ENCODE peak calls at places on chromosome 5, in eight cellular contexts. Z is AG04449, V is IMR-90, G is tibial artery, Y is endothelial cell, L is GM13976, S is progenitor cell of endocrine pancreas, P is BE2C. B is an unnamed sample.

GRCh38 chr5:97408331-97408730 is 225.3 kb upstream of the RIOK2 start:
- DNase-seq in Z (no peak), V (no peak), G (no peak), Y (no peak), L (no peak), S (no peak), P (no peak), B (no peak)

GRCh38 chr5:147648597-147648996 is 133.9 kb downstream of the JAKMIP2 start:
- DNase-seq in Z (no peak), V (no peak), G (no peak), Y (no peak), L (no peak), S (no peak), P (no peak), B (no peak)

GRCh38 chr5:2029206-2029605 is 146.5 kb upstream of the IRX4 start:
- DNase-seq in Z (no peak), V (no peak), G (no peak), Y (no peak), L (no peak), S (no peak), P (no peak), B (no peak)

GRCh38 chr5:10563132-10563939 is 534 bp upstream of the ANKRD33B start:
- DNase-seq in Z (no peak), V (peak), G (peak), Y (peak), L (peak), S (no peak), P (peak), B (no peak)

GRCh38 chr5:43638556-43638955 is 35.6 kb downstream of the NNT start:
- DNase-seq in Z (no peak), V (peak), G (no peak), Y (no peak), L (no peak), S (no peak), P (no peak), B (no peak)

GRCh38 chr5:98004463-98004862 is 769.0 kb upstream of the RGMB start:
- DNase-seq in Z (no peak), V (no peak), G (no peak), Y (no peak), L (no peak), S (no peak), P (no peak), B (no peak)

GRCh38 chr5:77937015-77937908 is 161.1 kb upstream of the TBCA start:
- DNase-seq in Z (no peak), V (no peak), G (no peak), Y (no peak), L (peak), S (no peak), P (no peak), B (no peak)

GRCh38 chr5:40796487-40796889 is 1.7 kb downstream of the PRKAA1 start:
- DNase-seq in Z (no peak), V (peak), G (no peak), Y (no peak), L (no peak), S (no peak), P (no peak), B (no peak)

GRCh38 chr5:149447373-149448367 is 68.6 kb upstream of the IL17B start:
- DNase-seq in Z (no peak), V (no peak), G (no peak), Y (no peak), L (no peak), S (no peak), P (no peak), B (no peak)

GRCh38 chr5:58759745-58760144 is 176.9 kb downstream of the RAB3C start:
- DNase-seq in Z (no peak), V (no peak), G (no peak), Y (no peak), L (peak), S (no peak), P (no peak), B (no peak)

GRCh38 chr5:175746851-175747250 is 89.0 kb downstream of the HRH2 start:
- DNase-seq in Z (no peak), V (peak), G (no peak), Y (no peak), L (no peak), S (no peak), P (peak), B (no peak)

GRCh38 chr5:133734916-133735315 is 122.6 kb upstream of the FSTL4 start:
- DNase-seq in Z (no peak), V (no peak), G (no peak), Y (no peak), L (no peak), S (no peak), P (no peak), B (no peak)

GRCh38 chr5:2746642-2747041 is 4.8 kb downstream of the IRX2 start:
- DNase-seq in Z (no peak), V (no peak), G (no peak), Y (no peak), L (no peak), S (no peak), P (no peak), B (no peak)

GRCh38 chr5:179275941-179276837 is 69.1 kb downstream of the ADAMTS2 start:
- DNase-seq in Z (peak), V (peak), G (peak), Y (no peak), L (no peak), S (no peak), P (no peak), B (no peak)

GRCh38 chr5:672329-673139 is 20.6 kb downstream of the TPPP start:
- DNase-seq in Z (peak), V (peak), G (peak), Y (peak), L (no peak), S (no peak), P (peak), B (no peak)

GRCh38 chr5:35127006-35127405 is 79.3 kb upstream of the AGXT2 start:
- DNase-seq in Z (no peak), V (no peak), G (no peak), Y (no peak), L (no peak), S (no peak), P (no peak), B (no peak)

GRCh38 chr5:180825768-180826525 is 23.3 kb upstream of the MGAT1 start:
- DNase-seq in Z (no peak), V (peak), G (peak), Y (no peak), L (no peak), S (no peak), P (no peak), B (no peak)

GRCh38 chr5:154491951-154492350 is 13.9 kb upstream of the HAND1 start:
- DNase-seq in Z (no peak), V (no peak), G (peak), Y (no peak), L (no peak), S (no peak), P (no peak), B (no peak)

GRCh38 chr5:166382031-166382430 is 1909.4 kb upstream of the WWC1 start:
- DNase-seq in Z (no peak), V (no peak), G (no peak), Y (no peak), L (no peak), S (no peak), P (no peak), B (no peak)

GRCh38 chr5:123474238-123474637 is 37.7 kb upstream of the CSNK1G3 start:
- DNase-seq in Z (no peak), V (no peak), G (no peak), Y (no peak), L (no peak), S (no peak), P (no peak), B (no peak)

GRCh38 chr5:1101991-1102713 is 9.7 kb downstream of the SLC12A7 start:
- DNase-seq in Z (no peak), V (peak), G (no peak), Y (no peak), L (no peak), S (no peak), P (peak), B (no peak)

GRCh38 chr5:181283347-181283746 is 22.4 kb upstream of the TRIM52 start:
- DNase-seq in Z (no peak), V (no peak), G (no peak), Y (no peak), L (no peak), S (no peak), P (no peak), B (no peak)

GRCh38 chr5:96699186-96699820 is 37.1 kb downstream of the CAST start:
- DNase-seq in Z (no peak), V (peak), G (no peak), Y (no peak), L (no peak), S (no peak), P (no peak), B (no peak)

GRCh38 chr5:74352256-74352655 is 288.3 kb downstream of the ENC1 start:
- DNase-seq in Z (no peak), V (peak), G (no peak), Y (no peak), L (no peak), S (no peak), P (no peak), B (no peak)

GRCh38 chr5:110769282-110769681 is 30.5 kb downstream of the SLC25A46 start:
- DNase-seq in Z (peak), V (peak), G (no peak), Y (no peak), L (no peak), S (no peak), P (no peak), B (no peak)

GRCh38 chr5:72065751-72066255 is 41.5 kb upstream of the MAP1B start:
- DNase-seq in Z (no peak), V (peak), G (no peak), Y (peak), L (no peak), S (peak), P (peak), B (no peak)

GRCh38 chr5:142680605-142681259 is 5.2 kb downstream of the FGF1 start:
- DNase-seq in Z (no peak), V (peak), G (no peak), Y (no peak), L (no peak), S (no peak), P (no peak), B (no peak)

GRCh38 chr5:156402387-156402921 is 75.5 kb downstream of the SGCD start:
- DNase-seq in Z (no peak), V (no peak), G (no peak), Y (no peak), L (peak), S (no peak), P (no peak), B (no peak)

GRCh38 chr5:132591140-132591539 is 34.4 kb downstream of the RAD50 start:
- DNase-seq in Z (no peak), V (peak), G (no peak), Y (no peak), L (peak), S (no peak), P (no peak), B (no peak)

GRCh38 chr5:133735346-133735745 is 123.0 kb upstream of the FSTL4 start:
- DNase-seq in Z (no peak), V (peak), G (no peak), Y (no peak), L (no peak), S (no peak), P (no peak), B (no peak)

DNA sequence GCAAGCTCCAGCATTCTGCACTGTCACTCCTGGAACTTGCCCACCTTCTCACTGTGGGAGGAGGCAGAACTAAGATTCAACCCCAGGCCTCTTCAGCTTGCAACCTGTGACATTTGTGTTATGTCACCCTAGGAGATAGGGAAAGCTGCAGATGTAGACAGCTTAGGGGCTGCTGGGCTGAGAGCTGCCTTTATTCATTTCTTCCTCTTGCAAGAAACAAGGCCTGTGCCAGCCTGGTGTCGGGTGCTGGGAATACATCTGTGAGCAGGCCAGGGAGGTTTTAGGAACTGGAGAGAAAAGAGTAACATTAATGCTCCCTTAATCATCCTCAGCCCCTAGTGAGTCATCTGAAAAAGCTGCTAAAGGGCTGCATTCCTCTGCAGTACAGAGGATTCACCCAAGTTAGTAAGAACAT is 101.8 kb downstream of the FGF18 start:
- DNase-seq in Z (peak), V (peak), G (peak), Y (no peak), L (no peak), S (no peak), P (no peak), B (no peak)
- TF ChIP-seq CTCF in Z (peak), V (peak), G (peak), Y (no peak), L (no peak), S (no peak), P (no peak), B (peak)

GRCh38 chr5:61289669-61290363 is 42.2 kb upstream of the ZSWIM6 start:
- DNase-seq in Z (no peak), V (no peak), G (no peak), Y (no peak), L (no peak), S (no peak), P (no peak), B (no peak)

GRCh38 chr5:61286446-61287132 is 45.5 kb upstream of the ZSWIM6 start:
- DNase-seq in Z (no peak), V (peak), G (no peak), Y (no peak), L (no peak), S (no peak), P (no peak), B (no peak)

GRCh38 chr5:61292130-61292672 is 39.9 kb upstream of the ZSWIM6 start:
- DNase-seq in Z (no peak), V (no peak), G (no peak), Y (no peak), L (no peak), S (no peak), P (no peak), B (no peak)

GRCh38 chr5:61290815-61291214 is 41.2 kb upstream of the ZSWIM6 start:
- DNase-seq in Z (no peak), V (no peak), G (no peak), Y (no peak), L (no peak), S (no peak), P (no peak), B (no peak)

GRCh38 chr5:61289241-61289640 is 42.8 kb upstream of the ZSWIM6 start:
- DNase-seq in Z (no peak), V (no peak), G (no peak), Y (no peak), L (no peak), S (no peak), P (no peak), B (no peak)
- TF ChIP-seq CTCF in Z (no peak), V (peak), G (no peak), Y (no peak), L (no peak), S (peak), P (no peak), B (no peak)

GRCh38 chr5:78984611-78985406 is at the start of gene ARSB:
- DNase-seq in Z (no peak), V (peak), G (peak), Y (peak), L (peak), S (peak), P (peak), B (peak)
- TF ChIP-seq CTCF in Z (peak), V (peak), G (peak), Y (no peak), L (no peak), S (peak), P (peak), B (no peak)

DNA sequence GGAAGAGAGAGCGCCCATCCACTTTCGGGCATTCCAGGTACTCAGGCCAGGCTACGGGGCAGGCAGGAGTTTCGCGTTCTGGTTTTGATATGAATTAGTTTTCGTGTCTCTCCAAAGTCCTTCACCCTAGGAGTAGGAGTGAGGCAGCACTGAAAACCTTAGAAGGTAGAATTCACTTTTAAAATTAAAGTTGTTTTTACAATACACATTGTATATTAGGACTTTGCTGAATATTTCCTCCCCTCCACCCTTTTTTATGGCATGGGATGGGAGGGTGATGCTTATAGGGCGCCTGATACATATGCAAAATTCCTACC is 747 bp downstream of the ITGA1 start:
- DNase-seq in Z (no peak), V (no peak), G (no peak), Y (no peak), L (no peak), S (no peak), P (no peak), B (no peak)
- TF ChIP-seq CTCF in Z (no peak), V (no peak), G (peak), Y (no peak), L (no peak), S (no peak), P (no peak), B (no peak)

B was measured in ascending aorta.